ENCODE peak calls at places on chromosomes 4 and X, in six cellular contexts. N is suprapubic skin, R is choroid plexus epithelial cell, G is astrocyte of the spinal cord, X is BJ, U is neural progenitor cell. J is an unnamed sample.

GRCh38 chrX:38379088-38379487 is 26.7 kb downstream of the OTC start:
- DNase-seq in N (no peak), R (peak), G (no peak), X (no peak), U (no peak), J (no peak)

GRCh38 chr4:168803727-168804126 is 206.3 kb downstream of the CBR4 start:
- DNase-seq in N (no peak), R (peak), G (peak), X (no peak), U (peak), J (no peak)

GRCh38 chrX:154712781-154713391 is 38.0 kb downstream of the GAB3 start:
- DNase-seq in N (no peak), R (peak), G (peak), X (no peak), U (no peak), J (no peak)

GRCh38 chr4:65344278-65344825 is 325.9 kb downstream of the EPHA5 start:
- DNase-seq in N (no peak), R (peak), G (peak), X (no peak), U (no peak), J (no peak)

GRCh38 chrX:72048515-72049455 is 82.9 kb downstream of the RTL5 start:
- DNase-seq in N (no peak), R (no peak), G (no peak), X (no peak), U (no peak), J (no peak)

GRCh38 chrX:108419401-108419800 is 18.8 kb downstream of the COL4A6 start:
- DNase-seq in N (no peak), R (no peak), G (no peak), X (no peak), U (no peak), J (no peak)

GRCh38 chrX:1027680-1028079 is 184.8 kb downstream of the CRLF2 start:
- DNase-seq in N (no peak), R (no peak), G (no peak), X (no peak), U (no peak), J (no peak)

GRCh38 chrX:155985208-155985607 is 12.3 kb upstream of the IL9R start:
- DNase-seq in N (no peak), R (no peak), G (no peak), X (no peak), U (no peak), J (no peak)

GRCh38 chr4:159515314-159516025 is 412.6 kb downstream of the RAPGEF2 start:
- DNase-seq in N (no peak), R (no peak), G (no peak), X (no peak), U (no peak), J (no peak)

GRCh38 chr4:14908635-14909034 is 93.6 kb upstream of the CPEB2 start:
- DNase-seq in N (no peak), R (peak), G (peak), X (no peak), U (no peak), J (no peak)

GRCh38 chr4:2048831-2049230 is 10.3 kb upstream of the NAT8L start:
- DNase-seq in N (no peak), R (no peak), G (no peak), X (no peak), U (no peak), J (no peak)

GRCh38 chrX:39835776-39836175 is 262.0 kb downstream of the BCOR start:
- DNase-seq in N (no peak), R (no peak), G (no peak), X (no peak), U (no peak), J (no peak)

GRCh38 chrX:149760965-149761364 is 12.9 kb upstream of the HSFX1 start:
- DNase-seq in N (no peak), R (no peak), G (no peak), X (no peak), U (no peak), J (no peak)

GRCh38 chr4:163091685-163092034 is 75.0 kb downstream of the NAF1 start:
- DNase-seq in N (no peak), R (no peak), G (no peak), X (no peak), U (no peak), J (no peak)

GRCh38 chrX:19578956-19579355 is 63.6 kb upstream of the MAP3K15 start:
- DNase-seq in N (no peak), R (no peak), G (no peak), X (no peak), U (no peak), J (no peak)

GRCh38 chrX:39815621-39816020 is 282.1 kb downstream of the BCOR start:
- DNase-seq in N (no peak), R (no peak), G (no peak), X (no peak), U (no peak), J (no peak)

GRCh38 chrX:71227370-71228062 is 4.5 kb downstream of the GJB1 start:
- DNase-seq in N (no peak), R (no peak), G (no peak), X (no peak), U (no peak), J (no peak)

GRCh38 chr4:56978750-56979303 is at the start of gene POLR2B:
- DNase-seq in N (peak), R (peak), G (peak), X (peak), U (peak), J (peak)

GRCh38 chr4:14749910-14750309 is 252.4 kb upstream of the CPEB2 start:
- DNase-seq in N (no peak), R (peak), G (peak), X (no peak), U (peak), J (no peak)

GRCh38 chr4:15774020-15774420 is 4.1 kb upstream of the CD38 start:
- DNase-seq in N (no peak), R (peak), G (no peak), X (no peak), U (no peak), J (no peak)

GRCh38 chrX:72247206-72247944 is 8.5 kb upstream of the ERCC6L start:
- DNase-seq in N (no peak), R (peak), G (no peak), X (no peak), U (no peak), J (no peak)

GRCh38 chr4:179123079-179123478 is 1680.8 kb upstream of the AGA start:
- DNase-seq in N (no peak), R (no peak), G (no peak), X (no peak), U (no peak), J (no peak)

GRCh38 chr4:153393397-153393796 is 48.9 kb downstream of the MND1 start:
- DNase-seq in N (no peak), R (peak), G (peak), X (peak), U (no peak), J (no peak)

DNA sequence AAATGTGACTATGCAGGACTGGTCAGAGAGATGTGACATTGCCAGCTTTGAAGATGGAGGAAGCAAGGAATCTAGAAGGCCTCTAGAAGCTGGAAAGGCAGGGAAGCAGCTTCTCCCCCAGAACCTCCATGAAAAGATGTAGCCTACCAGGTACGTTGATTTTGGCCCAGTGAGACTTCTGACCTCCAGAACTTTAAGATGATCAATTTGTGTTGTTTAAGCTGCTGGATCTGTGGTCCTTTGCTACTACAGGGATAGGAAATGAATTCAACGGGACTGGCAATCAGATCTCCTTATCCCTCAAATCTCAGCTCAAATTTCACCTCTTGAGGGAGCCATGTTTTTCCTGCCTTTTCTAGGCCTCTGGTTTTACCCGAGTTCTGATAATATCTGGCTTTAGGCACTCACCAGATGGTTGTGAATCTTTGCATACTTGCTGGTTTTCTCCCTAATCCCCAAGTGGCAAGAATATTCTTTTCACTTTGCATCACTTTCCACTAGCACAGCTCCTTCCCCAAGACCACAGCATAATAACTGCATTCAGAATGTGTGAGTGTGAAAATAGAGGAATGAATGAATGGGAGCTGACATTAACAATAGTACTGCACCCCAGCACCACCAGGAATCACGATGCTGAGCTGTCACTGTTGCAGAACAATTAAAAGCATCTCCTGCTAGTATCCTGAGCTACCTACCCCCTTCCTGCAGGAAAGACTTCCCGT is 25.5 kb upstream of the TMSB4X start:
- DNase-seq in N (no peak), R (peak), G (no peak), X (no peak), U (no peak), J (no peak)
- H3K4me3 ChIP-seq in N (no peak), R (no peak), G (no peak), X (no peak), U (no peak), J (no peak)

GRCh38 chrX:101918746-101919145 is 13.1 kb downstream of the ZMAT1 start:
- DNase-seq in N (no peak), R (no peak), G (no peak), X (no peak), U (no peak), J (no peak)
- H3K4me3 ChIP-seq in N (no peak), R (no peak), G (no peak), X (no peak), U (no peak), J (no peak)

GRCh38 chr4:148205481-148205880 is 236.7 kb downstream of the NR3C2 start:
- DNase-seq in N (no peak), R (no peak), G (no peak), X (no peak), U (no peak), J (no peak)

GRCh38 chr4:148203056-148203898 is 238.9 kb downstream of the NR3C2 start:
- DNase-seq in N (no peak), R (no peak), G (no peak), X (no peak), U (peak), J (no peak)

GRCh38 chr4:148204171-148204570 is 238.0 kb downstream of the NR3C2 start:
- DNase-seq in N (no peak), R (no peak), G (no peak), X (no peak), U (no peak), J (no peak)

GRCh38 chr4:148207074-148207473 is 235.1 kb downstream of the NR3C2 start:
- DNase-seq in N (no peak), R (peak), G (no peak), X (no peak), U (no peak), J (no peak)

DNA sequence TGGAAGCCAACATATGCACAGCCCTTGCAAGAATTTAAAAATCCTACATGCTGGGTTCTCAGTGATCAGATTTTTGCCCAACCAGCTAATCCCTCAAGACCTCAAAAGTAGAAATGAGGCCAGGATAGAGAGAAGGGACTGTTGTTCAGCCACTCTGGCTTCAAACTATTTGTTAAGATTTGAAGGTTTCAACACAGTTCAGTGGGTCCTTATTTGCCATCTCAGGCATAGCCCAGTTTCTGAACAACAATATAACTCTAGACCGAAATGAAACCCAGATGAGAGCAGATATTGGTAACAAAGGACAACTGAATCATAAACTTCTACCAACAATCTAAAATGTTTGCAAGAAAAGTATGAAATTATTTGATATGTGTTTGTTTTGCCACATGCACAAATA is 237.3 kb downstream of the NR3C2 start:
- DNase-seq in N (no peak), R (no peak), G (no peak), X (no peak), U (no peak), J (no peak)
- H3K4me3 ChIP-seq in N (no peak), R (no peak), G (no peak), X (no peak), U (no peak), J (no peak)

GRCh38 chr4:7540216-7540615 is 105.5 kb upstream of the PSAPL1 start:
- DNase-seq in N (no peak), R (no peak), G (no peak), X (no peak), U (no peak), J (no peak)
- H3K4me3 ChIP-seq in N (no peak), R (no peak), G (no peak), X (no peak), U (no peak), J (no peak)

DNA sequence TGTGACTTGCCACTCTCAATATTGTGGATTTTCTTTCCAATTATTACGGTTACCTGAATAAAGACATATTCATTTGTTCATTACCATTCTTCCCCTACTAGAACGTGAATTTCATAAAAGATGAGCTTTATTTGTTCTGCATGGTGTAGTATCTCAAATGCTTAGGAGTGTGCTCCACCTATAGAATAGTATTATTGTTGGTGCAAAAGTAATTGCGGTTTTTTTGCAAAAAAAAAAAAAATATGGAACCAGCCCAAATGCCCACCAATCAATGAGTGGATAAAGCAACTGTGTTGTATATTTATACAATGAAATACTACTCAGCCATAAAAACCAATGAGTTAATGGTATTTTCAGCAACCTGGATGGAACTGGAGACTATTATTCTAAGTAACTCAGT is 525.5 kb upstream of the PRKX start:
- DNase-seq in N (no peak), R (no peak), G (no peak), X (no peak), U (no peak), J (no peak)
- H3K4me3 ChIP-seq in N (no peak), R (no peak), G (no peak), X (no peak), U (no peak), J (no peak)

DNA sequence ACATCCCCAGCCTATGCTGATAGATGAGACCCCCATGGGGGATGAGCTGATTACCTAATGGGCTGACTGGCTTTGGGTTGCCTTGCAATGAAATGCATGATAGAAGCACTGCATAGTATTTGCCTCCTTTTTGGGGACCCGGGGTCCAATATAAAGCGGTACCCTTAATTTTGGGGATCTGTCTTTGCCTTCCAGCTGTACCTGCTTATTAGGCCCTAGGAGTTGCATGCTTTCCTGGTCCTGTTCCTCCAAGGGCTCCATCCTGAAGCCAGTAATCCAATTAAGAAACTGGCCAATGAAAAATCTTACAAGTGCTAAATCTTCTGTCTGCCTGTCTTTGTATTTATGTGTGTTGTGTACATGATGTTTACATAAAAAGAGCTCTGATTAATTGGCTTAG is 791.6 kb downstream of the TRIML1 start:
- DNase-seq in N (no peak), R (peak), G (peak), X (no peak), U (peak), J (no peak)
- H3K4me3 ChIP-seq in N (no peak), R (no peak), G (no peak), X (no peak), U (no peak), J (no peak)